ENCODE peak calls at places on chromosomes 7 and 10, in six cellular contexts. One of them, this sample, is unnamed.

GRCh38 chr7:44279731-44280505 is 45.5 kb downstream of the CAMK2B start:
- DNase-seq in pulmonary artery endothelial cell: no peak
- DNase-seq in RWPE1: no peak
- DNase-seq in transverse colon: peak; percentile 4
- DNase-seq in left cardiac atrium: peak; percentile 12
- DNase-seq in HS-5: no peak
- DNase-seq in this sample: no peak

GRCh38 chr7:70734436-70734835 is 397.5 kb upstream of the GALNT17 start:
- DNase-seq in pulmonary artery endothelial cell: no peak
- DNase-seq in RWPE1: no peak
- DNase-seq in transverse colon: no peak
- DNase-seq in left cardiac atrium: no peak
- DNase-seq in HS-5: no peak
- DNase-seq in this sample: no peak

GRCh38 chr10:86657011-86657395 is 2.7 kb downstream of the OPN4 start:
- DNase-seq in pulmonary artery endothelial cell: no peak
- DNase-seq in RWPE1: no peak
- DNase-seq in transverse colon: peak; percentile 5
- DNase-seq in left cardiac atrium: no peak
- DNase-seq in HS-5: no peak
- DNase-seq in this sample: no peak

GRCh38 chr7:151743481-151743983 is 133.4 kb downstream of the PRKAG2 start:
- DNase-seq in pulmonary artery endothelial cell: no peak
- DNase-seq in RWPE1: no peak
- DNase-seq in transverse colon: no peak
- DNase-seq in left cardiac atrium: no peak
- DNase-seq in HS-5: no peak
- DNase-seq in this sample: no peak

GRCh38 chr10:94077042-94077441 is 83.3 kb downstream of the PLCE1 start:
- DNase-seq in pulmonary artery endothelial cell: no peak
- DNase-seq in RWPE1: no peak
- DNase-seq in transverse colon: no peak
- DNase-seq in left cardiac atrium: no peak
- DNase-seq in HS-5: no peak
- DNase-seq in this sample: no peak

GRCh38 chr7:116122972-116123595 is 87.3 kb upstream of the TES start:
- DNase-seq in pulmonary artery endothelial cell: peak; percentile 5
- DNase-seq in RWPE1: peak; percentile 25
- DNase-seq in transverse colon: no peak
- DNase-seq in left cardiac atrium: no peak
- DNase-seq in HS-5: no peak
- DNase-seq in this sample: no peak

GRCh38 chr10:60139798-60140566 is 233.6 kb upstream of the CCDC6 start:
- DNase-seq in pulmonary artery endothelial cell: no peak
- DNase-seq in RWPE1: peak; percentile 14
- DNase-seq in transverse colon: no peak
- DNase-seq in left cardiac atrium: no peak
- DNase-seq in HS-5: no peak
- DNase-seq in this sample: no peak

GRCh38 chr10:88110355-88110754 is 246.9 kb downstream of the PTEN start:
- DNase-seq in pulmonary artery endothelial cell: no peak
- DNase-seq in RWPE1: peak; percentile 67
- DNase-seq in transverse colon: no peak
- DNase-seq in left cardiac atrium: no peak
- DNase-seq in HS-5: peak; percentile 45
- DNase-seq in this sample: no peak

GRCh38 chr7:150962743-150963399 is 15.2 kb downstream of the KCNH2 start:
- DNase-seq in pulmonary artery endothelial cell: no peak
- DNase-seq in RWPE1: peak; percentile 56
- DNase-seq in transverse colon: peak; percentile 60
- DNase-seq in left cardiac atrium: peak; percentile 66
- DNase-seq in HS-5: no peak
- DNase-seq in this sample: peak; percentile 51

GRCh38 chr7:133535308-133535707 is 282.4 kb downstream of the EXOC4 start:
- DNase-seq in pulmonary artery endothelial cell: no peak
- DNase-seq in RWPE1: no peak
- DNase-seq in transverse colon: no peak
- DNase-seq in left cardiac atrium: no peak
- DNase-seq in HS-5: no peak
- DNase-seq in this sample: no peak

GRCh38 chr7:139825666-139826290 is 3.3 kb upstream of the TBXAS1 start:
- DNase-seq in pulmonary artery endothelial cell: no peak
- DNase-seq in RWPE1: peak; percentile 13
- DNase-seq in transverse colon: no peak
- DNase-seq in left cardiac atrium: no peak
- DNase-seq in HS-5: no peak
- DNase-seq in this sample: no peak